ENCODE peak calls at places on chromosomes 2 and 18, in four cellular contexts. B is mesenchymal stem cell, J is lower lobe of right lung, X is small intestine. L is an unnamed sample.

GRCh38 chr2:8380026-8380425 is 301.8 kb upstream of the ID2 start:
- DNase-seq in B (peak; percentile 24), J (no peak), X (peak; percentile 5), L (no peak)

GRCh38 chr2:191264647-191265079 is 19.5 kb downstream of the MYO1B start:
- DNase-seq in B (peak; percentile 81), J (no peak), X (no peak), L (no peak)

GRCh38 chr2:140654565-140654964 is 1476.3 kb downstream of the LRP1B start:
- DNase-seq in B (no peak), J (no peak), X (no peak), L (no peak)

GRCh38 chr18:32548688-32549087 is 78.0 kb upstream of the GAREM1 start:
- DNase-seq in B (peak; percentile 11), J (no peak), X (peak; percentile 78), L (no peak)

GRCh38 chr2:233413046-233413445 is 58.8 kb downstream of the DGKD start:
- DNase-seq in B (no peak), J (no peak), X (no peak), L (no peak)

GRCh38 chr2:75612108-75612861 is 34.3 kb upstream of the MRPL19 start:
- DNase-seq in B (no peak), J (no peak), X (no peak), L (no peak)

GRCh38 chr2:30653847-30654246 is 153.4 kb downstream of the CAPN13 start:
- DNase-seq in B (peak; percentile 54), J (no peak), X (no peak), L (no peak)

GRCh38 chr2:235807347-235807746 is 313.5 kb downstream of the AGAP1 start:
- DNase-seq in B (no peak), J (no peak), X (no peak), L (no peak)

GRCh38 chr2:128115921-128116320 is 24.9 kb downstream of the UGGT1 start:
- DNase-seq in B (no peak), J (no peak), X (no peak), L (no peak)

DNA sequence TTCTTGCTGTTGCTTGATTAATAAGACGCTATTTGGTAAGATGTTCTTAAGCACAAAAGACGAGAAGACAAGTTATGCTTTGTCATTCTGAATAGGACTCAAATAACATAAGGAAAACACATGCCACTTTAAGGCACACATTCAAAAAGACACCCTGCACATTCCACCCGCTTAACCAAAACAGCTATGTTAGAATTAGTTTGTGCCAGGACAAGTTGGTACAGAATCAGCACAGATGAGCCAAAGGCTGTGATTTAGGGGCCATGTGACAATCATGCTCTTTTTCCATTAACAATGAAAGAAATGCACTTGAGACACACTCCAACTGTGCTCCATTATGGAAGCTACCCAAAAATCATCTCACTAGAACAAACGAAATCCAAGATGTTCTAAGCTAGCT is 3.4 kb downstream of the STARD7 start:
- DNase-seq in B (no peak), J (no peak), X (no peak), L (no peak)
- H3K4me1 ChIP-seq in B (peaks cover 15% of the 10 kb centered on the region), J (peaks cover 85% of the 10 kb centered on the region), X (peaks cover 12% of the 10 kb centered on the region), L (peaks cover 83% of the 10 kb centered on the region)

DNA sequence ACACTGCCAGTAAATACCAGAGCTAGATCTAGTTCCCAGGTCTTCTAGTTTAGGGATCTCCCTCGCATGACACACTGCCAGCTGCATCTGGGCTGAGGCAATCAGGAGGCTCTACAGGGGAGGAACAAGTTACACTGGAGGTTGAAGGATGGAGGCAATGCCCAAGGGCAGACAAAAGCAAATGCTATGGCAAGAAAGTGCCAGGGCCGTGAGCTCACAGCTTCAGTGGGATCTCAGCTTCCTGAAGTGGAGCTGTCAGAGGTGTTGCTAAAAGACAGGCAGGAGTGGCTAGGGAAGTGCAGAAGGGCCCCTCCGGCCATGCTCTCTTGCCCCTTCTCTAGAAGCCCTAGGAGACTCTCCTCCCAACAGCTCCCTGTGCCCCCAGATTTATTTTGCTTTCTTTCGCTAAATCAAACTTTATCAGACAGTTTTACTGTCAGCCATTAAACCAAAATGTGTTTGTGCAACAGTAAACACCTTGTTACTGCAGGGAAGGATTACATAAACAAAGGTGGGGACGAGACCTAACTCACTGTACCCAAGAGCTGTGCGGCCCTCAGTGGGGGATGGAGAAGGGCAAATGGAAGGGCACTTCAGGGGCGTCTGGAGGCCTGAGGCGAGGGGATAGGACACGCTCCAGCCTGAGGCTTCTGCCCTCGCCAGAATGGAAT is 39.4 kb upstream of the PKDCC start:
- DNase-seq in B (peak; percentile 50), J (no peak), X (no peak), L (no peak)
- H3K36me3 ChIP-seq in B (no peaks in the 10 kb centered on the region), J (no peaks in the 10 kb centered on the region), X (no peaks in the 10 kb centered on the region), L (no peaks in the 10 kb centered on the region)

GRCh38 chr2:199018826-199019225 is 438.9 kb downstream of the SATB2 start:
- DNase-seq in B (no peak), J (no peak), X (no peak), L (no peak)

GRCh38 chr2:199019898-199020507 is 437.7 kb downstream of the SATB2 start:
- DNase-seq in B (peak; percentile 4), J (no peak), X (peak; percentile 37), L (no peak)

GRCh38 chr2:199025146-199025545 is 432.6 kb downstream of the SATB2 start:
- DNase-seq in B (no peak), J (no peak), X (no peak), L (no peak)

GRCh38 chr2:199024224-199024623 is 433.5 kb downstream of the SATB2 start:
- DNase-seq in B (no peak), J (no peak), X (no peak), L (no peak)
- H3K4me3 ChIP-seq in B (no peak overlapping the region), J (no peak overlapping the region), X (no peak overlapping the region), L (no peak overlapping the region)

GRCh38 chr2:240582781-240583180 is 3.8 kb upstream of the CAPN10 start:
- DNase-seq in B (no peak), J (no peak), X (no peak), L (no peak)

GRCh38 chr2:240581811-240582210 is 4.7 kb upstream of the CAPN10 start:
- DNase-seq in B (no peak), J (no peak), X (no peak), L (no peak)

GRCh38 chr2:240585101-240585500 is 1.4 kb upstream of the CAPN10 start:
- DNase-seq in B (no peak), J (peak; percentile 28), X (no peak), L (peak; percentile 37)

GRCh38 chr2:240584486-240585031 is 2.0 kb upstream of the CAPN10 start:
- DNase-seq in B (peak; percentile 40), J (peak; percentile 20), X (no peak), L (peak; percentile 60)

DNA sequence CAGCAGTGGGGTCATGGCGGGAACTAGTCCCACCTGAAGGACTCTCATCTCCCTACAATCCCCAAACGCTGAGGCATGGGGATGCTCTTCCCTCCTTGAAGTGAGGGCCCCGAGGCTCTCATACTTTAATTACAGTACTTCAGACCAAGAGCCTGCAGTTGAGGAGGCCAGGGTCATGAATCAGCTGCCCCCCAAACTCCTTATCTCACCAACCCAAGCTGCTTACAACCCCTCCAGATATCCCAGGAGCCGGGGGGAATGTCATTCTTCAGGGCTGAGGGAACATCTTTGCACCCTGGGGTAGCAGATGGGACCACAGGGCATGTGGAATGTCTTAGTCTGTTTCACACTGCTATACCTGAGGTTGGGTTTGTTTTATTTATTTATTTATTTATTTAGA is 2.8 kb upstream of the CAPN10 start:
- DNase-seq in B (no peak), J (no peak), X (no peak), L (no peak)
- H3K4me1 ChIP-seq in B (peaks cover 46% of the 10 kb centered on the region), J (peaks cover 52% of the 10 kb centered on the region), X (peaks cover 11% of the 10 kb centered on the region), L (peaks cover 39% of the 10 kb centered on the region)

DNA sequence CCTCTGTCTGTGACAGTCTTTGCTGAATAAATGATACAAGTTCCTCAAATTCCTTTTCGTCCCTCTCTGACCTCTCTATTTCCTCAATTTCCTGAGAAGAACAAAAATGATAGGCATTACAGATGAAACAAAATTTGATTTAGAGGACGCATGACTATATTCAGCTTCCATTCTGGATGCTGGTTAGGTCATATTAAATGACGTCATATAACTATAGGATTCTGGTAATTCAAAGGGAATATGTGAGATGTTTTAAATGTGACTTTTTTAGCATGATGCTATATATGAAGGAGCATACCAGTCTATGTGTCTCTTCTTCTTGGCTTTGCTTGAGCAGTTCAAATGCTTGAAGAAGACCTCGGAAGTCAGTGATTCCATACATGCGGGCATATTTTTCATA is 102.3 kb downstream of the TTN start:
- DNase-seq in B (no peak), J (no peak), X (no peak), L (no peak)
- H3K36me3 ChIP-seq in B (no peaks in the 10 kb centered on the region), J (peaks cover 21% of the 10 kb centered on the region), X (no peaks in the 10 kb centered on the region), L (no peaks in the 10 kb centered on the region)

DNA sequence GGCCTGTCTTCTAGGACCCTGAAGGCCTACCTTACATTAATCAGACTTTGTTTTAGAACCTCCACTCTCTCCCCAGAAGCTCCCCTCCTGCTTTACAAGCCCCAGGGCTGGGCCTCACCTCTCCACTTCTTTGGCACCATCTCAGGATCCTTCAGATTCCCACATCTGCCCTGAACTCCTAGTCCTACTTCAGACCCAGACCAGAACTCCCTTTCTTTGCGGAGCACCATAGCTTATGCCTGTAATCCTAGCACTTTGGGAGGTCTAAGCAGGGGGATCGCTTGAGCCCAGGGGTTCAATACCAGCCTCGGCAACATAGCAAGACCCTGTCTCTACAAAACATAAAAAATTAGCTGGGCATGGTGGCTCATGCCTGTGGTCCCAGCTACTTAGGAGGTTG is 991 bp downstream of the CHCHD5 start:
- DNase-seq in B (no peak), J (no peak), X (no peak), L (no peak)
- H3K4me3 ChIP-seq in B (no peak overlapping the region), J (peak overlapping the region; percentile 66), X (no peak overlapping the region), L (no peak overlapping the region)

GRCh38 chr2:201137505-201138400 is 21.8 kb downstream of the CFLAR start:
- DNase-seq in B (no peak), J (no peak), X (no peak), L (no peak)
- H3K4me1 ChIP-seq in B (peaks cover 10% of the 10 kb centered on the region), J (peaks cover 64% of the 10 kb centered on the region), X (no peaks in the 10 kb centered on the region), L (peaks cover 15% of the 10 kb centered on the region)